ENCODE peak calls at places on chromosomes 1 and 21, in four cellular contexts. One of them, this sample, is unnamed. For H3K36me3, the result is how much of the 10 kb centered on the place peaks cover.

GRCh38 chr1:3809680-3810079 is 13.4 kb upstream of the LRRC47 start:
- DNase-seq in sigmoid colon: peak
- DNase-seq in thoracic aorta: no peak
- DNase-seq in fibroblast of lung: no peak
- DNase-seq in this sample: no peak

GRCh38 chr1:183238071-183238470 is 52.0 kb downstream of the LAMC2 start:
- DNase-seq in sigmoid colon: no peak
- DNase-seq in fibroblast of lung: peak
- DNase-seq in thoracic aorta: no peak
- DNase-seq in this sample: no peak

GRCh38 chr1:35264861-35265260 is 3.6 kb upstream of the ZMYM4 start:
- DNase-seq in sigmoid colon: no peak
- DNase-seq in fibroblast of lung: peak
- DNase-seq in thoracic aorta: no peak
- DNase-seq in this sample: no peak

GRCh38 chr1:3683197-3683596 is 30.9 kb downstream of the TP73 start:
- DNase-seq in fibroblast of lung: no peak
- DNase-seq in thoracic aorta: no peak
- DNase-seq in sigmoid colon: no peak
- DNase-seq in this sample: no peak

GRCh38 chr1:44924835-44925464 is 61.4 kb downstream of the EIF2B3 start:
- DNase-seq in fibroblast of lung: peak
- DNase-seq in thoracic aorta: no peak
- DNase-seq in sigmoid colon: no peak
- DNase-seq in this sample: no peak

GRCh38 chr1:920008-920407 is 3.7 kb upstream of the SAMD11 start:
- DNase-seq in fibroblast of lung: no peak
- DNase-seq in thoracic aorta: no peak
- DNase-seq in sigmoid colon: no peak
- DNase-seq in this sample: no peak

GRCh38 chr1:212987702-212988322 is 27.9 kb downstream of the ANGEL2 start:
- DNase-seq in fibroblast of lung: peak
- DNase-seq in sigmoid colon: no peak
- DNase-seq in thoracic aorta: no peak
- DNase-seq in this sample: no peak

GRCh38 chr1:199550384-199551067 is 477.0 kb upstream of the NR5A2 start:
- DNase-seq in thoracic aorta: no peak
- DNase-seq in fibroblast of lung: peak
- DNase-seq in sigmoid colon: no peak
- DNase-seq in this sample: no peak

GRCh38 chr1:8847990-8848389 is 30.5 kb downstream of the ENO1 start:
- DNase-seq in fibroblast of lung: no peak
- DNase-seq in sigmoid colon: no peak
- DNase-seq in thoracic aorta: no peak
- DNase-seq in this sample: no peak

GRCh38 chr1:12555411-12556367 is 62.3 kb downstream of the DHRS3 start:
- DNase-seq in sigmoid colon: peak
- DNase-seq in fibroblast of lung: no peak
- DNase-seq in thoracic aorta: no peak
- DNase-seq in this sample: peak

GRCh38 chr1:16146888-16147614 is 8.8 kb downstream of the EPHA2 start:
- DNase-seq in thoracic aorta: no peak
- DNase-seq in sigmoid colon: no peak
- DNase-seq in fibroblast of lung: no peak
- DNase-seq in this sample: no peak

GRCh38 chr1:247175458-247175857 is 3.6 kb upstream of the ZNF124 start:
- DNase-seq in sigmoid colon: no peak
- DNase-seq in fibroblast of lung: no peak
- DNase-seq in thoracic aorta: no peak
- DNase-seq in this sample: no peak

GRCh38 chr1:225484657-225485606 is 57.1 kb upstream of the LBR start:
- DNase-seq in thoracic aorta: no peak
- DNase-seq in sigmoid colon: peak
- DNase-seq in fibroblast of lung: no peak
- DNase-seq in this sample: no peak

GRCh38 chr1:150061632-150062101 is 5.9 kb upstream of the VPS45 start:
- DNase-seq in sigmoid colon: peak
- DNase-seq in fibroblast of lung: peak
- DNase-seq in thoracic aorta: peak
- DNase-seq in this sample: no peak

GRCh38 chr1:233916706-233917105 is 12.2 kb downstream of the SLC35F3 start:
- DNase-seq in fibroblast of lung: no peak
- DNase-seq in sigmoid colon: no peak
- DNase-seq in thoracic aorta: no peak
- DNase-seq in this sample: no peak

GRCh38 chr1:176696689-176697088 is 233.7 kb downstream of the PAPPA2 start:
- DNase-seq in thoracic aorta: no peak
- DNase-seq in fibroblast of lung: no peak
- DNase-seq in sigmoid colon: no peak
- DNase-seq in this sample: no peak

GRCh38 chr1:218817747-218818146 is 355.9 kb upstream of the LYPLAL1 start:
- DNase-seq in sigmoid colon: peak
- DNase-seq in thoracic aorta: no peak
- DNase-seq in fibroblast of lung: peak
- DNase-seq in this sample: no peak

GRCh38 chr21:37458669-37459276 is 92.2 kb downstream of the DYRK1A start:
- DNase-seq in fibroblast of lung: no peak
- DNase-seq in thoracic aorta: no peak
- DNase-seq in sigmoid colon: no peak
- DNase-seq in this sample: no peak

GRCh38 chr1:170513138-170513537 is 18.8 kb upstream of the GORAB start:
- DNase-seq in fibroblast of lung: no peak
- DNase-seq in sigmoid colon: no peak
- DNase-seq in thoracic aorta: no peak
- DNase-seq in this sample: no peak

GRCh38 chr1:76254165-76255043 is 179.9 kb downstream of the ST6GALNAC3 start:
- DNase-seq in fibroblast of lung: peak
- DNase-seq in thoracic aorta: no peak
- DNase-seq in sigmoid colon: no peak
- DNase-seq in this sample: no peak

GRCh38 chr1:23357112-23357908 is 12.3 kb downstream of the ZNF436 start:
- DNase-seq in fibroblast of lung: no peak
- DNase-seq in thoracic aorta: no peak
- DNase-seq in sigmoid colon: no peak
- DNase-seq in this sample: no peak

GRCh38 chr1:9004031-9004730 is 22.0 kb downstream of the SLC2A7 start:
- DNase-seq in fibroblast of lung: no peak
- DNase-seq in thoracic aorta: no peak
- DNase-seq in sigmoid colon: no peak
- DNase-seq in this sample: no peak

GRCh38 chr21:43343095-43343991 is 83.6 kb downstream of the SIK1 start:
- DNase-seq in sigmoid colon: no peak
- DNase-seq in thoracic aorta: no peak
- DNase-seq in fibroblast of lung: no peak
- DNase-seq in this sample: no peak

GRCh38 chr1:233005703-233006102 is 55.3 kb downstream of the NTPCR start:
- DNase-seq in thoracic aorta: no peak
- DNase-seq in fibroblast of lung: no peak
- DNase-seq in sigmoid colon: no peak
- DNase-seq in this sample: no peak

GRCh38 chr1:109625176-109625575 is 5.5 kb downstream of the AMPD2 start:
- DNase-seq in thoracic aorta: no peak
- DNase-seq in fibroblast of lung: no peak
- DNase-seq in sigmoid colon: no peak
- DNase-seq in this sample: no peak

GRCh38 chr21:35408401-35408800 is 359.3 kb upstream of the RUNX1 start:
- DNase-seq in sigmoid colon: no peak
- DNase-seq in fibroblast of lung: peak
- DNase-seq in thoracic aorta: no peak
- DNase-seq in this sample: no peak

GRCh38 chr1:145871994-145872411 is 13.1 kb upstream of the PIAS3 start:
- DNase-seq in fibroblast of lung: peak
- DNase-seq in thoracic aorta: no peak
- DNase-seq in sigmoid colon: peak
- DNase-seq in this sample: no peak

GRCh38 chr1:15975805-15976680 is at the start of gene ZBTB17:
- DNase-seq in fibroblast of lung: peak
- DNase-seq in thoracic aorta: peak
- DNase-seq in sigmoid colon: peak
- DNase-seq in this sample: peak

GRCh38 chr1:168387781-168388760 is 107.4 kb downstream of the TBX19 start:
- DNase-seq in thoracic aorta: no peak
- DNase-seq in sigmoid colon: no peak
- DNase-seq in fibroblast of lung: no peak
- DNase-seq in this sample: no peak

GRCh38 chr1:68570859-68571258 is 74.0 kb upstream of the DEPDC1 start:
- DNase-seq in thoracic aorta: no peak
- DNase-seq in fibroblast of lung: no peak
- DNase-seq in sigmoid colon: no peak
- DNase-seq in this sample: no peak

GRCh38 chr1:30615076-30615795 is 108.1 kb downstream of the MATN1 start:
- DNase-seq in fibroblast of lung: no peak
- DNase-seq in sigmoid colon: no peak
- DNase-seq in thoracic aorta: no peak
- DNase-seq in this sample: no peak

GRCh38 chr1:151693057-151693651 is 23.4 kb downstream of the CELF3 start:
- DNase-seq in fibroblast of lung: peak
- DNase-seq in thoracic aorta: no peak
- DNase-seq in sigmoid colon: no peak
- DNase-seq in this sample: no peak

GRCh38 chr1:160432371-160432786 is 32.0 kb downstream of the VANGL2 start:
- DNase-seq in thoracic aorta: no peak
- DNase-seq in sigmoid colon: no peak
- DNase-seq in fibroblast of lung: no peak
- DNase-seq in this sample: no peak

GRCh38 chr1:161740871-161741270 is 8.7 kb upstream of the DUSP12 start:
- DNase-seq in thoracic aorta: no peak
- DNase-seq in fibroblast of lung: no peak
- DNase-seq in sigmoid colon: no peak
- DNase-seq in this sample: no peak

GRCh38 chr1:161738627-161739287 is 10.8 kb upstream of the DUSP12 start:
- DNase-seq in sigmoid colon: peak
- DNase-seq in fibroblast of lung: peak
- DNase-seq in thoracic aorta: no peak
- DNase-seq in this sample: peak

GRCh38 chr1:161743231-161743630 is 6.4 kb upstream of the DUSP12 start:
- DNase-seq in sigmoid colon: no peak
- DNase-seq in thoracic aorta: no peak
- DNase-seq in fibroblast of lung: peak
- DNase-seq in this sample: no peak

GRCh38 chr1:161737625-161738024 is 12.0 kb upstream of the DUSP12 start:
- DNase-seq in thoracic aorta: no peak
- DNase-seq in fibroblast of lung: no peak
- DNase-seq in sigmoid colon: no peak
- DNase-seq in this sample: no peak

GRCh38 chr1:161739865-161740566 is 9.6 kb upstream of the DUSP12 start:
- DNase-seq in sigmoid colon: no peak
- DNase-seq in fibroblast of lung: no peak
- DNase-seq in thoracic aorta: no peak
- DNase-seq in this sample: peak
- H3K4me3 ChIP-seq in sigmoid colon: no peak
- H3K4me3 ChIP-seq in fibroblast of lung: no peak
- H3K4me3 ChIP-seq in thoracic aorta: no peak
- H3K4me3 ChIP-seq in this sample: no peak

GRCh38 chr1:47627471-47628370 is 189.9 kb downstream of the FOXD2 start:
- DNase-seq in sigmoid colon: no peak
- DNase-seq in fibroblast of lung: no peak
- DNase-seq in thoracic aorta: no peak
- DNase-seq in this sample: peak

GRCh38 chr1:47629201-47629600 is 191.4 kb downstream of the FOXD2 start:
- DNase-seq in fibroblast of lung: no peak
- DNase-seq in sigmoid colon: no peak
- DNase-seq in thoracic aorta: no peak
- DNase-seq in this sample: no peak

GRCh38 chr1:47630346-47630745 is 192.5 kb downstream of the FOXD2 start:
- DNase-seq in fibroblast of lung: no peak
- DNase-seq in thoracic aorta: no peak
- DNase-seq in sigmoid colon: no peak
- DNase-seq in this sample: no peak

GRCh38 chr1:47624531-47624930 is 186.7 kb downstream of the FOXD2 start:
- DNase-seq in fibroblast of lung: no peak
- DNase-seq in thoracic aorta: no peak
- DNase-seq in sigmoid colon: no peak
- DNase-seq in this sample: no peak

GRCh38 chr1:47627016-47627415 is 189.2 kb downstream of the FOXD2 start:
- DNase-seq in fibroblast of lung: no peak
- DNase-seq in sigmoid colon: no peak
- DNase-seq in thoracic aorta: no peak
- DNase-seq in this sample: no peak
- TF ChIP-seq CTCF in fibroblast of lung: no peak
- TF ChIP-seq CTCF in sigmoid colon: no peak
- TF ChIP-seq CTCF in thoracic aorta: no peak
- TF ChIP-seq CTCF in this sample: no peak

GRCh38 chr21:33244082-33244780 is 14.5 kb downstream of the IFNAR2 start:
- DNase-seq in thoracic aorta: no peak
- DNase-seq in fibroblast of lung: no peak
- DNase-seq in sigmoid colon: no peak
- DNase-seq in this sample: no peak

GRCh38 chr21:33246506-33246905 is 16.8 kb downstream of the IFNAR2 start:
- DNase-seq in thoracic aorta: no peak
- DNase-seq in sigmoid colon: no peak
- DNase-seq in fibroblast of lung: no peak
- DNase-seq in this sample: no peak

GRCh38 chr21:33244781-33245105 is 15.0 kb downstream of the IFNAR2 start:
- DNase-seq in sigmoid colon: no peak
- DNase-seq in thoracic aorta: no peak
- DNase-seq in fibroblast of lung: no peak
- DNase-seq in this sample: no peak

GRCh38 chr21:33246963-33247362 is 17.2 kb downstream of the IFNAR2 start:
- DNase-seq in sigmoid colon: no peak
- DNase-seq in fibroblast of lung: no peak
- DNase-seq in thoracic aorta: no peak
- DNase-seq in this sample: no peak

GRCh38 chr21:33245289-33245918 is 15.7 kb downstream of the IFNAR2 start:
- DNase-seq in thoracic aorta: no peak
- DNase-seq in sigmoid colon: no peak
- DNase-seq in fibroblast of lung: no peak
- DNase-seq in this sample: no peak
- H3K36me3 ChIP-seq in thoracic aorta: under half
- H3K36me3 ChIP-seq in sigmoid colon: under half
- H3K36me3 ChIP-seq in fibroblast of lung: under half
- H3K36me3 ChIP-seq in this sample: under half

DNA sequence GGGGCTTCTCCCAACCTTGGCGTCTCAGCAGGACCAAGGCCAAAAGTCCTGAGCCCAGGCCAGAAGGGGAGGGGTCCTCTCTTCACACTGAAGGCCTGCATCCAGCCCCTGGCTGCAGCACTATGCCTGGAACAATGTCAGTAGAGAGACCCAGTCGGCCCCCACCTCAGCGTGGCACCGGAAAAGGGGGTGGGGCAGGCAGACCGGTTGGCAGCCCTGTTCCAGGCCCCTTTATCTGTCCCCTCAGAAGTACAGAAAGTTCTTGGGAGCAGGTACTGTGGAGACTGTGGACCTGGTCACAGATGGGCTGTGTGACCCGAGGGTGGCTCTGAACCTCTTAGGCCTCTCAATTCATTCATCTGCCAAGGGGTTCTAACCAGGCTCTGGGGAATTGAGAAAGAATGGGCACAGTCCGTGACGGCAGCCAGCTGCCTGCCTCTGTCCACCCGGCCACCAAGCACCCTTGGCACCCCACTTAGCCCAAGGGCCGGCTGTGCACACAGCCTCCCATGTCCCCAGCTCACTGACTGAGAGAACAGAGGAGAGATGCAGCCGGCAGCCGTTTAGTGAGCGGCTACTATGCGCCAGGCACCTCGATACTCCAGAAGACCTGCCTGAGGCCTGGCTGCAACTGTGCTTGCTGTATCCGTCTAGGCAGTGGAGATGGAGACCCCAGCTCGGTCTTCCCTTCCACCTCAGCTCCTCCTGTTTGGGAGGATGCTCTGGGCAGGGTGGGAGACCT is 23.9 kb downstream of the RUNX3 start:
- DNase-seq in sigmoid colon: peak
- DNase-seq in thoracic aorta: no peak
- DNase-seq in fibroblast of lung: no peak
- DNase-seq in this sample: no peak
- H3K4me3 ChIP-seq in sigmoid colon: no peak
- H3K4me3 ChIP-seq in thoracic aorta: no peak
- H3K4me3 ChIP-seq in fibroblast of lung: no peak
- H3K4me3 ChIP-seq in this sample: no peak